ENCODE peak calls at places on chromosomes 5 and 9, in five cellular contexts. H is cardiac muscle cell; N is M059J; Y is activated naive CD4-positive, alpha-beta T cell treated with anti-CD3 and anti-CD28 coated beads for 36 hours; C is naive B cell. Z is an unnamed sample.

GRCh38 chr5:132425975-132426524 is 56.5 kb downstream of the SLC22A5 start:
- DNase-seq in N (no peak), C (no peak), Y (no peak), H (no peak), Z (no peak)

GRCh38 chr5:150577378-150577777 is 63.1 kb upstream of the SYNPO start:
- DNase-seq in Y (no peak), H (no peak), C (no peak), N (no peak), Z (no peak)

GRCh38 chr5:145827275-145827674 is 7.9 kb downstream of the PRELID2 start:
- DNase-seq in C (no peak), H (no peak), Y (no peak), N (no peak), Z (no peak)

GRCh38 chr5:669111-669841 is 23.9 kb downstream of the TPPP start:
- DNase-seq in Y (peak), C (peak), H (peak), N (no peak), Z (no peak)

GRCh38 chr5:134466241-134467069 is 54.8 kb upstream of the CDKN2AIPNL start:
- DNase-seq in N (peak), Y (peak), C (peak), H (peak), Z (peak)

GRCh38 chr5:180212363-180213255 is 3.6 kb upstream of the RASGEF1C start:
- DNase-seq in C (no peak), N (no peak), Y (no peak), H (no peak), Z (no peak)

GRCh38 chr5:56319281-56320242 is 86.4 kb upstream of the ANKRD55 start:
- DNase-seq in Y (no peak), H (no peak), N (peak), C (no peak), Z (no peak)

GRCh38 chr9:21943464-21943863 is 50.7 kb downstream of the CDKN2A start:
- DNase-seq in C (no peak), Y (no peak), N (no peak), H (no peak), Z (no peak)

GRCh38 chr5:122951658-122952057 is 84.9 kb downstream of the PPIC start:
- DNase-seq in Y (no peak), H (no peak), N (no peak), C (no peak), Z (no peak)

GRCh38 chr9:3848445-3849114 is 322.8 kb upstream of the RFX3 start:
- DNase-seq in Y (peak), H (peak), C (no peak), N (peak), Z (no peak)

GRCh38 chr9:20941177-20941690 is 90.2 kb downstream of the HACD4 start:
- DNase-seq in C (peak), H (peak), Y (peak), N (peak), Z (peak)

GRCh38 chr5:98414938-98415337 is 358.5 kb upstream of the RGMB start:
- DNase-seq in N (peak), H (no peak), Y (no peak), C (no peak), Z (no peak)

GRCh38 chr9:105693435-105694275 is 686 bp upstream of the TMEM38B start:
- DNase-seq in C (peak), N (peak), Y (peak), H (no peak), Z (no peak)

GRCh38 chr5:123810253-123810652 is 298.3 kb downstream of the CSNK1G3 start:
- DNase-seq in C (no peak), H (peak), N (no peak), Y (no peak), Z (peak)

GRCh38 chr5:123949807-123950206 is 437.8 kb downstream of the CSNK1G3 start:
- DNase-seq in N (no peak), C (no peak), Y (no peak), H (no peak), Z (no peak)